ENCODE peak calls at places on chromosomes 2 and 18, in ten cellular contexts. L is choroid plexus epithelial cell, N is astrocyte of the spinal cord, D is epithelial cell of esophagus, Y is MM.1S, G is IMR-90, S is GM12878, C is cardiac fibroblast, H is pancreas, O is dorsolateral prefrontal cortex. Z is an unnamed sample.

GRCh38 chr2:3434654-3435053 is 55.2 kb downstream of the TRAPPC12 start:
- DNase-seq in H (no peak), C (no peak), Y (no peak), S (no peak), G (no peak), D (no peak), L (no peak), N (no peak), O (no peak), Z (no peak)

GRCh38 chr18:61738042-61738441 is 154.8 kb downstream of the RNF152 start:
- DNase-seq in S (no peak), L (peak), N (no peak), D (no peak), G (no peak), C (no peak), O (no peak), Y (no peak), H (no peak), Z (no peak)

GRCh38 chr2:121489944-121490585 is 40.6 kb upstream of the RNU4ATAC start:
- DNase-seq in C (no peak), S (no peak), L (no peak), H (no peak), G (no peak), O (no peak), Y (peak), N (no peak), D (no peak), Z (no peak)

GRCh38 chr2:30705056-30705455 is 102.2 kb downstream of the CAPN13 start:
- DNase-seq in H (no peak), N (no peak), D (no peak), Y (no peak), C (no peak), L (no peak), O (no peak), G (no peak), S (no peak), Z (no peak)

GRCh38 chr2:233082222-233082933 is 22.2 kb downstream of the INPP5D start:
- DNase-seq in Y (peak), H (no peak), N (no peak), D (no peak), C (no peak), O (peak), L (no peak), S (peak), G (no peak), Z (peak)

GRCh38 chr2:30046396-30046795 is 100.4 kb upstream of the YPEL5 start:
- DNase-seq in O (no peak), Y (no peak), D (no peak), C (no peak), L (no peak), H (no peak), G (no peak), N (no peak), S (no peak), Z (no peak)

GRCh38 chr2:150075831-150076230 is 411.6 kb downstream of the RND3 start:
- DNase-seq in S (no peak), Y (no peak), D (peak), C (no peak), G (peak), L (peak), O (no peak), H (no peak), N (peak), Z (no peak)

GRCh38 chr18:32175265-32175664 is 14.6 kb upstream of the MEP1B start:
- DNase-seq in D (no peak), H (no peak), G (no peak), N (no peak), C (no peak), Y (no peak), L (no peak), O (no peak), S (no peak), Z (no peak)

GRCh38 chr2:156480376-156480775 is 44.2 kb downstream of the GPD2 start:
- DNase-seq in S (no peak), L (no peak), H (no peak), D (no peak), G (no peak), Y (peak), O (no peak), N (no peak), C (no peak), Z (no peak)

GRCh38 chr2:120817956-120818325 is 82.3 kb downstream of the GLI2 start:
- DNase-seq in Y (no peak), H (no peak), C (no peak), L (no peak), O (no peak), N (no peak), D (no peak), G (no peak), S (no peak), Z (no peak)

GRCh38 chr2:120737802-120738516 is 2.3 kb downstream of the GLI2 start:
- DNase-seq in Y (no peak), S (no peak), D (peak), N (no peak), O (no peak), C (peak), L (no peak), H (no peak), G (no peak), Z (no peak)

GRCh38 chr2:232523682-232524597 is 2.0 kb upstream of the CHRND start:
- DNase-seq in Y (no peak), G (peak), S (no peak), L (peak), H (no peak), O (peak), N (peak), C (peak), D (peak), Z (no peak)

GRCh38 chr2:56613917-56614316 is 430.1 kb downstream of the CCDC85A start:
- DNase-seq in Y (no peak), L (no peak), N (peak), S (no peak), D (no peak), G (no peak), O (no peak), C (no peak), H (no peak), Z (no peak)

GRCh38 chr2:8457092-8457481 is 224.8 kb upstream of the ID2 start:
- DNase-seq in O (no peak), N (no peak), D (no peak), H (peak), S (no peak), C (no peak), G (no peak), L (no peak), Y (no peak), Z (no peak)

GRCh38 chr2:207087046-207087902 is 78.5 kb downstream of the KLF7 start:
- DNase-seq in D (no peak), L (no peak), C (no peak), N (no peak), Y (no peak), H (no peak), S (no peak), G (no peak), O (no peak), Z (no peak)

GRCh38 chr2:143473206-143473605 is 344.0 kb downstream of the ARHGAP15 start:
- DNase-seq in Y (no peak), H (no peak), N (peak), D (peak), L (peak), S (no peak), O (no peak), G (peak), C (peak), Z (no peak)

GRCh38 chr2:234161932-234162331 is 111.4 kb downstream of the SPP2 start:
- DNase-seq in C (no peak), H (no peak), O (no peak), N (no peak), D (peak), Y (no peak), S (no peak), G (no peak), L (no peak), Z (no peak)

GRCh38 chr2:176826356-176826755 is 386.2 kb upstream of the HNRNPA3 start:
- DNase-seq in Y (no peak), L (no peak), O (no peak), H (no peak), C (no peak), D (no peak), S (no peak), N (no peak), G (no peak), Z (no peak)

GRCh38 chr2:176832086-176832485 is 380.5 kb upstream of the HNRNPA3 start:
- DNase-seq in O (no peak), S (no peak), G (no peak), L (no peak), D (no peak), N (no peak), H (no peak), C (no peak), Y (no peak), Z (no peak)

GRCh38 chr2:176827269-176827668 is 385.3 kb upstream of the HNRNPA3 start:
- DNase-seq in C (no peak), Y (no peak), D (no peak), S (peak), N (no peak), H (no peak), O (no peak), G (no peak), L (no peak), Z (no peak)

GRCh38 chr2:176830362-176830761 is 382.2 kb upstream of the HNRNPA3 start:
- DNase-seq in C (no peak), S (no peak), L (no peak), G (no peak), H (no peak), Y (no peak), N (no peak), O (no peak), D (no peak), Z (no peak)
- TF ChIP-seq CTCF in C (no peak), S (peak), L (no peak), G (no peak), H (no peak), Y (peak), N (no peak), O (no peak), D (peak), Z (peak)

GRCh38 chr2:33607137-33607781 is 8.2 kb upstream of the FAM98A start:
- DNase-seq in Y (no peak), S (no peak), H (no peak), O (no peak), D (no peak), L (no peak), G (no peak), N (no peak), C (no peak), Z (no peak)
- H3K4me3 ChIP-seq in Y (no peak), S (no peak), H (no peak), O (no peak), D (no peak), L (no peak), G (no peak), N (no peak), C (no peak), Z (no peak)

GRCh38 chr2:43399515-43400245 is 173.3 kb upstream of the ZFP36L2 start:
- DNase-seq in D (no peak), S (no peak), Y (no peak), N (peak), H (no peak), L (peak), C (peak), O (no peak), G (peak), Z (no peak)

GRCh38 chr2:43397411-43397810 is 171.0 kb upstream of the ZFP36L2 start:
- DNase-seq in N (no peak), C (no peak), S (no peak), Y (peak), G (no peak), D (no peak), O (no peak), L (no peak), H (no peak), Z (no peak)

GRCh38 chr2:43400508-43400907 is 174.1 kb upstream of the ZFP36L2 start:
- DNase-seq in N (no peak), H (no peak), G (peak), L (no peak), S (no peak), O (no peak), Y (no peak), D (no peak), C (no peak), Z (no peak)

GRCh38 chr2:43399098-43399497 is 172.7 kb upstream of the ZFP36L2 start:
- DNase-seq in S (no peak), L (no peak), Y (no peak), G (no peak), C (no peak), N (no peak), H (no peak), O (no peak), D (no peak), Z (no peak)

GRCh38 chr2:43397821-43398220 is 171.4 kb upstream of the ZFP36L2 start:
- DNase-seq in Y (no peak), S (no peak), G (no peak), O (no peak), H (no peak), D (no peak), N (no peak), C (no peak), L (no peak), Z (no peak)
- TF ChIP-seq CTCF in Y (no peak), S (no peak), G (no peak), O (no peak), H (no peak), D (no peak), N (no peak), C (no peak), L (no peak), Z (no peak)

DNA sequence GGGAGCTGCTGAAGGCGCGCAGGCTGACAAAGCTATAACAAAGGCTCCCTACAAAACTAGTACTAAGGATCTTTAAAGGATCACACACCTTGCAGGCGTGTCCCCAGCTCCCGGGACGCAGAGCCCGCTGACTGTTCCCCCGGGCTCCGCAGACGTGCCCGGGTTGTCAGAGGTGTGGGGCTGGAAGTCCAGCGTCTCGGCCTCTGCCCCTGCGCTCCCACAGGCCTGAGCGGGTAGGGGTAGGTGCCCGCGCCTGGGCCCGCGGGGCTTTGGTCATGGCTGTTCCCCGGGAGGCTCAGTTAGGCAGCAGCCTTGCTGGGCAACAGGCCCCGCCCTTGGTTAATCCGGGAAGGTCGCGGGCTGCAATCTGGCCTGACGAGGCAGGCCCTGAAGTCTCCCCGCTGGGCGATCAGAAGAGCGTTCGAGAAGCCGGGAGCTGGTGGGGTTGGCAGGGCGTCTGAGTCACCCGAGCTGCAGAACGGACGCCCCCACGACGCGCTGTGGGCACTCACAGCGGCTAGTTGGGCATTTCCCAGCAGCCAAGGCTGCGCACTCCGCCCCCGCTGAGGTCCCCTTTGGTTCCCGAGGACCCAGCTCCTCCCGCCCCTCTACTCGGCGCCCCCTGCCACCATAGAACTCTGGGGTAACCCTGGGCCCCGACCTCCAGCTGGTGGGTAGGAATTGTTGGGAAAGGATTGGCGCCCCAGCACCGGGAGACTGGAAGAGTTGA is 13.6 kb downstream of the POU3F3 start:
- DNase-seq in O (peak), H (no peak), N (peak), D (no peak), G (no peak), S (no peak), Y (no peak), L (no peak), C (no peak), Z (no peak)
- H3K4me3 ChIP-seq in O (peak), H (no peak), N (no peak), D (no peak), G (no peak), S (no peak), Y (no peak), L (no peak), C (no peak), Z (no peak)

GRCh38 chr2:219525533-219526232 is 11.4 kb downstream of the ASIC4 start:
- DNase-seq in O (no peak), G (no peak), S (no peak), L (no peak), C (peak), H (no peak), D (no peak), Y (no peak), N (no peak), Z (no peak)

GRCh38 chr2:219527472-219527871 is 13.2 kb downstream of the ASIC4 start:
- DNase-seq in G (no peak), Y (no peak), O (no peak), N (no peak), D (no peak), S (no peak), H (no peak), L (no peak), C (no peak), Z (no peak)

GRCh38 chr2:219526320-219527075 is 12.2 kb downstream of the ASIC4 start:
- DNase-seq in O (no peak), G (no peak), L (no peak), Y (no peak), C (no peak), D (no peak), S (no peak), N (no peak), H (no peak), Z (no peak)

GRCh38 chr2:219524817-219525216 is 10.5 kb downstream of the ASIC4 start:
- DNase-seq in Y (no peak), H (no peak), C (no peak), G (no peak), N (no peak), L (no peak), O (no peak), D (no peak), S (no peak), Z (no peak)

GRCh38 chr2:219527076-219527394 is 12.8 kb downstream of the ASIC4 start:
- DNase-seq in Y (no peak), D (no peak), L (no peak), H (no peak), N (no peak), O (no peak), S (no peak), G (no peak), C (no peak), Z (no peak)
- TF ChIP-seq CTCF in Y (no peak), D (no peak), L (no peak), H (no peak), N (no peak), O (no peak), S (no peak), G (no peak), C (no peak), Z (no peak)